ENCODE peak calls at places on chromosome 20, in ten cellular contexts. E, U, R, G, N, S, T, O, W and J are unnamed samples.

GRCh38 chr20:3021327-3021726 is 22.1 kb upstream of the GNRH2 start:
- DNase-seq in E (no peak), U (no peak), R (no peak), G (no peak), N (no peak), S (no peak), T (no peak), O (no peak), W (no peak), J (no peak)

GRCh38 chr20:55555075-55555650 is 450.2 kb downstream of the CBLN4 start:
- DNase-seq in E (no peak), U (no peak), R (no peak), G (no peak), N (no peak), S (no peak), T (no peak), O (no peak), W (no peak), J (no peak)

GRCh38 chr20:40279390-40279789 is 409.6 kb downstream of the MAFB start:
- DNase-seq in E (no peak), U (peak; percentile 70), R (no peak), G (no peak), N (no peak), S (no peak), T (no peak), O (peak; percentile 76), W (no peak), J (peak; percentile 82)

GRCh38 chr20:33846291-33846916 is 35.3 kb downstream of the CHMP4B start:
- DNase-seq in E (no peak), U (peak; percentile 24), R (no peak), G (no peak), N (no peak), S (no peak), T (no peak), O (no peak), W (no peak), J (peak; percentile 20)

GRCh38 chr20:42204261-42204660 is 586.1 kb upstream of the CHD6 start:
- DNase-seq in E (no peak), U (no peak), R (no peak), G (peak; percentile 34), N (no peak), S (peak; percentile 2), T (no peak), O (no peak), W (no peak), J (no peak)

GRCh38 chr20:38934530-38934929 is 8.3 kb downstream of the FAM83D start:
- DNase-seq in E (no peak), U (no peak), R (no peak), G (no peak), N (no peak), S (no peak), T (no peak), O (peak; percentile 76), W (no peak), J (no peak)

GRCh38 chr20:1108437-1108920 is 9.9 kb upstream of the PSMF1 start:
- DNase-seq in E (no peak), U (no peak), R (peak; percentile 9), G (peak; percentile 73), N (peak; percentile 14), S (peak; percentile 48), T (peak; percentile 60), O (peak; percentile 50), W (peak; percentile 32), J (no peak)

GRCh38 chr20:51807864-51808263 is 5.5 kb upstream of the SALL4 start:
- DNase-seq in E (no peak), U (no peak), R (no peak), G (no peak), N (no peak), S (no peak), T (no peak), O (no peak), W (no peak), J (no peak)

GRCh38 chr20:63696311-63696627 is 183 bp upstream of the TNFRSF6B start:
- DNase-seq in E (no peak), U (no peak), R (no peak), G (peak; percentile 62), N (no peak), S (no peak), T (peak; percentile 56), O (peak; percentile 75), W (no peak), J (no peak)

GRCh38 chr20:35870541-35871307 is 83.6 kb downstream of the SCAND1 start:
- DNase-seq in E (no peak), U (no peak), R (no peak), G (no peak), N (no peak), S (no peak), T (no peak), O (peak; percentile 48), W (no peak), J (no peak)

GRCh38 chr20:34567885-34568865 is 9.7 kb downstream of the MAP1LC3A start:
- DNase-seq in E (no peak), U (no peak), R (no peak), G (no peak), N (no peak), S (no peak), T (no peak), O (no peak), W (no peak), J (no peak)

GRCh38 chr20:41631826-41632225 is 13.6 kb upstream of the CHD6 start:
- DNase-seq in E (no peak), U (peak; percentile 63), R (no peak), G (no peak), N (no peak), S (no peak), T (no peak), O (no peak), W (no peak), J (peak; percentile 42)

GRCh38 chr20:60046011-60046413 is 87.8 kb downstream of the CDH26 start:
- DNase-seq in E (no peak), U (peak; percentile 29), R (no peak), G (no peak), N (no peak), S (no peak), T (no peak), O (peak; percentile 14), W (peak; percentile 97), J (peak; percentile 37)

GRCh38 chr20:2101057-2101934 is at the start of gene STK35:
- DNase-seq in E (no peak), U (no peak), R (peak; percentile 62), G (no peak), N (peak; percentile 80), S (peak; percentile 76), T (no peak), O (no peak), W (peak; percentile 50), J (peak; percentile 60)

GRCh38 chr20:50133041-50133440 is 20.1 kb upstream of the UBE2V1 start:
- DNase-seq in E (no peak), U (no peak), R (no peak), G (no peak), N (no peak), S (no peak), T (no peak), O (no peak), W (no peak), J (no peak)

GRCh38 chr20:63177785-63178444 is 38.0 kb downstream of the YTHDF1 start:
- DNase-seq in E (no peak), U (no peak), R (no peak), G (peak; percentile 56), N (no peak), S (no peak), T (peak; percentile 37), O (peak; percentile 11), W (no peak), J (no peak)

GRCh38 chr20:1900321-1900791 is 5.1 kb downstream of the SIRPA start:
- DNase-seq in E (no peak), U (peak; percentile 38), R (no peak), G (peak; percentile 84), N (peak; percentile 53), S (peak; percentile 91), T (peak; percentile 37), O (peak; percentile 76), W (peak; percentile 34), J (peak; percentile 82)

GRCh38 chr20:58213112-58213511 is 15.3 kb downstream of the ANKRD60 start:
- DNase-seq in E (no peak), U (no peak), R (no peak), G (peak; percentile 34), N (no peak), S (peak; percentile 17), T (no peak), O (no peak), W (no peak), J (no peak)

GRCh38 chr20:21235713-21236445 is 67.3 kb upstream of the XRN2 start:
- DNase-seq in E (no peak), U (peak; percentile 52), R (peak; percentile 17), G (peak; percentile 87), N (peak; percentile 15), S (peak; percentile 67), T (peak; percentile 59), O (peak; percentile 73), W (peak; percentile 76), J (peak; percentile 37)